ENCODE peak calls at places on chromosomes 16 and 17, in five cellular contexts. W is ovary, X is left lung, S is endothelial cell, L is breast epithelium. E is an unnamed sample.

GRCh38 chr16:26963109-26963508 is 103.6 kb upstream of the C16orf82 start:
- DNase-seq in W (no peak), X (no peak), S (no peak), L (no peak), E (peak; percentile 51)

GRCh38 chr17:18139949-18140348 is 31.4 kb downstream of the MYO15A start:
- DNase-seq in W (no peak), X (no peak), S (no peak), L (no peak), E (no peak)

GRCh38 chr17:33335491-33336173 is 42.5 kb upstream of the ASIC2 start:
- DNase-seq in W (no peak), X (no peak), S (peak; percentile 4), L (no peak), E (peak; percentile 2)

GRCh38 chr16:53504665-53505064 is 1.7 kb upstream of the AKTIP start:
- DNase-seq in W (no peak), X (no peak), S (no peak), L (no peak), E (peak; percentile 50)

GRCh38 chr16:51376080-51376479 is 225.0 kb upstream of the SALL1 start:
- DNase-seq in W (no peak), X (no peak), S (no peak), L (no peak), E (no peak)

GRCh38 chr17:61015966-61016365 is 338.3 kb downstream of the BCAS3 start:
- DNase-seq in W (no peak), X (no peak), S (no peak), L (no peak), E (no peak)

GRCh38 chr16:13587171-13587570 is 332.8 kb upstream of the ERCC4 start:
- DNase-seq in W (no peak), X (no peak), S (no peak), L (no peak), E (no peak)

GRCh38 chr17:56812971-56813388 is 20.7 kb downstream of the C17orf67 start:
- DNase-seq in W (no peak), X (no peak), S (no peak), L (no peak), E (no peak)

GRCh38 chr17:8118769-8119574 is 658 bp upstream of the ALOXE3 start:
- DNase-seq in W (peak; percentile 84), X (peak; percentile 98), S (peak; percentile 87), L (peak; percentile 90), E (peak; percentile 95)

GRCh38 chr16:84487358-84487757 is 17.1 kb downstream of the MEAK7 start:
- DNase-seq in W (no peak), X (no peak), S (no peak), L (peak; percentile 28), E (no peak)

GRCh38 chr17:8466466-8466865 is 30.8 kb downstream of the NDEL1 start:
- DNase-seq in W (no peak), X (no peak), S (no peak), L (no peak), E (no peak)

GRCh38 chr17:2089021-2089422 is 34.1 kb downstream of the HIC1 start:
- DNase-seq in W (no peak), X (no peak), S (no peak), L (no peak), E (peak; percentile 24)

GRCh38 chr17:43211480-43212402 is at the start of gene TMEM106A:
- DNase-seq in W (peak; percentile 86), X (peak; percentile 91), S (peak; percentile 62), L (peak; percentile 82), E (peak; percentile 81)
- TF ChIP-seq CTCF in W (no peak), X (peak; percentile 14), S (peak; percentile 24), L (peak; percentile 33), E (peak; percentile 49)

DNA sequence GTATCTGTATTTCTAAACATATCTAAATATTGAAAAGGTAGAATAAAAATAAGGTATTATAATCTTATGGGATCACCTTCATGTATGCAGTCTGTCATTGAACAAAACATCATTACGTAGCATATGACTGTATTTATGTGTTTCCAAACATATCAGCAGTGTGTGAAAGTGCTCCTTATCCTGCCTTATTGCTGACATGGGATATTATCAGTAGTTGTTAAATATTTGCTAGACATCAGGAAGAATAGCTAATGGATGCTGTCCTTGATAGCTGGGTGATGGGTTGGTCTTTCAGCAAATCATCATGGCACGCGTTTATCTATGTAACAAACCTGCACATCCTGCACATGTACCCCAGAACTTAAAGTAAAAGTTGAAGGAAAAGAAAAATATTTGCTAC is 59.1 kb upstream of the FAM20A start:
- DNase-seq in W (no peak), X (no peak), S (no peak), L (no peak), E (no peak)
- TF ChIP-seq CTCF in W (no peak), X (no peak), S (no peak), L (no peak), E (no peak)

GRCh38 chr16:85633438-85633743 is 20.3 kb downstream of the GSE1 start:
- DNase-seq in W (no peak), X (no peak), S (no peak), L (no peak), E (no peak)

GRCh38 chr16:85633888-85634287 is 20.8 kb downstream of the GSE1 start:
- DNase-seq in W (no peak), X (no peak), S (no peak), L (no peak), E (no peak)

GRCh38 chr16:85631230-85631629 is 18.1 kb downstream of the GSE1 start:
- DNase-seq in W (no peak), X (no peak), S (no peak), L (no peak), E (no peak)

GRCh38 chr16:85632709-85633437 is 19.8 kb downstream of the GSE1 start:
- DNase-seq in W (no peak), X (no peak), S (no peak), L (no peak), E (no peak)

GRCh38 chr16:85631802-85632393 is 18.8 kb downstream of the GSE1 start:
- DNase-seq in W (no peak), X (no peak), S (no peak), L (no peak), E (no peak)
- TF ChIP-seq CTCF in W (no peak), X (no peak), S (no peak), L (no peak), E (no peak)

DNA sequence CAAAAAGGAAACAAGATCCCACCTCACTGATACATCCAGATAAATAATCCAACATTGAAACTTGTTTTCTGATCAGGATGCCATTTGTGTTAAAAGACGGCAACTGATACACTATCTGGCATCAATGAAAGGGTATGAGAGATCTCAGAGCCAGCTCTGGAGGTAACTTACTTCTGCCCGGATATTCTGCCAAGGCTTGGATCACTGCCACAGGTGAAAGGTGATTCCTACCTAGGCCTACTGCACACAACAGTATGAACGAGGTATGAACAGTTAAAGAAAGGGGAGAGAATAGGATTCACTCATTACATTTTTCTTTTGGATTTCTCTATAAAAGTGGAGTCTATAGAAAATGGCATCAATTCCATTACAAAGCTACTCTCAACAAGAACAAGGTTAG is 136.1 kb downstream of the HS3ST3A1 start:
- DNase-seq in W (no peak), X (no peak), S (no peak), L (no peak), E (no peak)
- TF ChIP-seq CTCF in W (no peak), X (no peak), S (no peak), L (no peak), E (no peak)

GRCh38 chr16:11370084-11370931 is 25.0 kb downstream of the RMI2 start:
- DNase-seq in W (peak; percentile 26), X (no peak), S (no peak), L (no peak), E (no peak)

GRCh38 chr16:11377156-11377555 is 31.9 kb downstream of the RMI2 start:
- DNase-seq in W (no peak), X (no peak), S (no peak), L (no peak), E (no peak)

GRCh38 chr16:11374255-11374654 is 29.0 kb downstream of the RMI2 start:
- DNase-seq in W (no peak), X (no peak), S (no peak), L (no peak), E (no peak)

GRCh38 chr16:11372073-11372923 is 27.0 kb downstream of the RMI2 start:
- DNase-seq in W (peak; percentile 34), X (no peak), S (no peak), L (no peak), E (no peak)

DNA sequence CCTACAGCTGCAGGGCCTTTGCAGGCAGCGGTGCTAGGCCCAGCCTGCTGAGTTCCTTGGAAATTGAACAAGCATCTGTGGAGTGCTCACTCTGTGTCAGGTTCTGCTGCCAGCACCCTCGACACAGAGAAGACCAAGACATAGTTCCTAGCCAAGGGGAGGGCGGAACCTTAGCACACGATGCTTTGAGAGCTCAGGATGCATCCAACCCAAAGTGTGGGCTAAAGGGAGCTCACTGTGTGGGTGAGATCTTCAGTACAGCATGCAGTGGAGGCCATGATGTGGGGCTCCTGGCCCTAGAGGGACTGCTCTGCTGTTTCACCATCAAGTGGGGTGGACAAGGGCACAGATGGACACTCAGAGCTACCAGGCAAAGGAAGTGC is 27.7 kb downstream of the RMI2 start:
- DNase-seq in W (no peak), X (no peak), S (no peak), L (no peak), E (no peak)
- TF ChIP-seq CTCF in W (no peak), X (no peak), S (no peak), L (no peak), E (no peak)

E was measured in activated CD8-positive, alpha-beta T cell treated with anti-CD3 and anti-CD28 coated beads for 36 hours.